ENCODE peak calls at places on chromosomes 1 and 21, in four cellular contexts. R is SK-N-MC, M is mammary epithelial cell, S is lower lobe of right lung. C is an unnamed sample.

GRCh38 chr1:153617677-153618076 is 1.6 kb upstream of the S100A14 start:
- DNase-seq in R (no peak), S (no peak), M (peak; percentile 71), C (no peak)

GRCh38 chr1:226814751-226815496 is 55.5 kb upstream of the PSEN2 start:
- DNase-seq in M (peak; percentile 89), S (peak; percentile 82), R (no peak), C (peak; percentile 43)

GRCh38 chr1:95723346-95723745 is 489.3 kb downstream of the RWDD3 start:
- DNase-seq in M (peak; percentile 95), R (no peak), S (no peak), C (peak; percentile 77)

GRCh38 chr21:42375141-42375905 is 9.0 kb upstream of the TFF1 start:
- DNase-seq in R (no peak), M (no peak), S (peak; percentile 32), C (no peak)

GRCh38 chr1:181324797-181325616 is 158.3 kb upstream of the CACNA1E start:
- DNase-seq in S (no peak), M (peak; percentile 69), R (no peak), C (peak; percentile 48)

GRCh38 chr1:22976461-22977243 is 4.0 kb upstream of the LACTBL1 start:
- DNase-seq in M (peak; percentile 79), R (peak; percentile 42), S (peak; percentile 59), C (no peak)

GRCh38 chr1:170929835-170930554 is 5.3 kb upstream of the MROH9 start:
- DNase-seq in R (peak; percentile 28), M (peak; percentile 54), S (no peak), C (no peak)

GRCh38 chr1:202122639-202123335 is at the start of gene GPR37L1:
- DNase-seq in R (no peak), M (no peak), S (peak; percentile 76), C (no peak)

GRCh38 chr1:228669401-228669695 is 65.9 kb upstream of the RHOU start:
- DNase-seq in S (no peak), M (no peak), R (no peak), C (no peak)

GRCh38 chr1:228666686-228667085 is 68.6 kb upstream of the RHOU start:
- DNase-seq in S (no peak), R (no peak), M (no peak), C (no peak)

GRCh38 chr1:228668553-228669400 is 66.5 kb upstream of the RHOU start:
- DNase-seq in S (no peak), R (no peak), M (no peak), C (no peak)

GRCh38 chr1:228664399-228664914 is 70.8 kb upstream of the RHOU start:
- DNase-seq in R (peak; percentile 48), M (peak; percentile 48), S (peak; percentile 62), C (no peak)

GRCh38 chr1:228667224-228667623 is 68.1 kb upstream of the RHOU start:
- DNase-seq in M (no peak), S (no peak), R (no peak), C (no peak)
- H3K27ac ChIP-seq in M (no peak overlapping the region), S (no peak overlapping the region), R (no peak overlapping the region), C (no peak overlapping the region)

DNA sequence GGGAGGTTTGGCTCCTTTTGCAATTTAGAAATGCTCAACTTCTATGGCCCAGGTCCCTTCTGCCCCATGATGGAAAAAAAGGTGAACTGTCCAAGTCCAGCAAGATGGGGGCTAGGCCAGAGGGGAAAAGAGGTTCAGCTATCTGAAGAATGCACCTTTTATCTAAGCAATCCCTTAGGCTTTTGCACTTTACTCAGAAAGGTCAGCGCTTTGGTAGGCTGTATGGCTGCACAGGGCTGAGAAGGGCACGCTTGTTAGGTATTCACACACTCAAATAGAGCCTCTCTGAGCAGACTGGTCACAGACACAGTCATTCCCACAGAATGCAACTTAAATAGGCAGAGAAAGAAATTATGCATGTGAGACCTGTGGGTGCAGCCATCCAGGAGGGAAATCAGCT is 31.0 kb downstream of the KANK4 start:
- DNase-seq in M (no peak), S (no peak), R (no peak), C (no peak)
- H3K27ac ChIP-seq in M (no peak overlapping the region), S (no peak overlapping the region), R (no peak overlapping the region), C (no peak overlapping the region)

GRCh38 chr1:29331309-29331708 is 95.0 kb downstream of the PTPRU start:
- DNase-seq in S (no peak), M (no peak), R (no peak), C (no peak)
- H3K27ac ChIP-seq in S (no peak overlapping the region), M (no peak overlapping the region), R (no peak overlapping the region), C (no peak overlapping the region)

DNA sequence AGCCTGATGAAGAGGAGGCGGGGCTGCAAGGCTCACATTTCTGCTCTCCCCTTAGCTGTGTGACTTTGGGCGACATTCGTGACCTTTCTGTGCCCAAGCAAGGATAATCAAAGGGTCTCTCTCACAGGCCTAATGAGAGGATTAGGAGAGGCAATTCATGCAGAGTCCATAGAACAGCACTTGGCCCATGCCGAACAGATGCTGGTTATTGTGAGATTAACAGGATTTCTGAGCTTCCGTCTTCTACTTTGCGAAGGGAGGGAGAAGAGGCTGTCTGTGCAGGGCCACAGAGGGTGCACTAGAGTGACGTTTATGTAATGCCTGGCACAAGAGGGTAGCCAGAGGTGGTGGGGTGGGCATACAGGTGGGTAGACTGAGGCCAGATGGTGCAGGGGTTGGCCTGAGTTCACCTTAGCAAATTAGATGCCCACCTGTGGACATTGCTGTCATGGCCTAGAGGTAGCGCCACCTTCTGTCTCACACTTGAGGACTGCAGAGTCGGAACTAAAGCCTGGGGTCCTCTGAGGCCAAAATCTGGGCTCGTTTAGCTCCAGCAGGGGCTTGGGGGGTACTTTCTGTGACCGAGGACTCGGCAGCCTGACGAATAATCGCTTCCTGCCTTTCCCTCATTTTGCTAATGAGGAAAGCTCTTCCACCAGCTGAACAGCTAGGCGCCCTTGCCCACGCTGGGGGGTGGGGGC is 18.6 kb downstream of the ACTL8 start:
- DNase-seq in M (no peak), S (no peak), R (no peak), C (no peak)
- H3K27ac ChIP-seq in M (no peak overlapping the region), S (no peak overlapping the region), R (no peak overlapping the region), C (no peak overlapping the region)

GRCh38 chr1:203323587-203323986 is 18.3 kb downstream of the BTG2 start:
- DNase-seq in M (no peak), S (peak; percentile 64), R (no peak), C (no peak)

GRCh38 chr1:203324103-203325003 is 19.0 kb downstream of the BTG2 start:
- DNase-seq in S (peak; percentile 57), R (no peak), M (no peak), C (no peak)

GRCh38 chr1:203326830-203327683 is 21.7 kb downstream of the BTG2 start:
- DNase-seq in S (peak; percentile 97), R (no peak), M (peak; percentile 89), C (no peak)

GRCh38 chr1:203325418-203326091 is 20.2 kb downstream of the BTG2 start:
- DNase-seq in R (no peak), S (peak; percentile 74), M (no peak), C (no peak)

DNA sequence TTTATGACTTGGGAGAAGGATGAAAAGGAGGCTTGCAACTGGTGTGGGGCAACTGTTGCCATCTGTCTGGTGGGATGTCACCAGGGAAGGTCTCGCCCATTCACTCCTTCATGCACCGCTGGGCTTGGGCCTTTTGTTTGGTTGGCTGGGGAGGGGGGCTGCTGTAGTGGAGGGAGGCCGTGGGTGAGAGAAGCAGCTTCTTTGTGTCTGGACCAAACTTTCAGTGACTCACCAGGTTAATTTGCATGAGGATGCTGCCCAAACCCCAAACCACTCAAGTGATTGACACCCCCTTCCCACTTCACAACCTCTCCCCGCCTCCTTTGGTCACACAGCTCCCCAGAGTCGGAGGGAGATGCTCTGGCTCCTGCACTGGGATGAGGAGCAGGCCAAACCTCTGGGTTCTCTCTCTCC is 19.7 kb downstream of the BTG2 start:
- DNase-seq in R (no peak), M (no peak), S (no peak), C (no peak)
- H3K27ac ChIP-seq in R (no peak overlapping the region), M (no peak overlapping the region), S (peak overlapping the region; percentile 97), C (no peak overlapping the region)

DNA sequence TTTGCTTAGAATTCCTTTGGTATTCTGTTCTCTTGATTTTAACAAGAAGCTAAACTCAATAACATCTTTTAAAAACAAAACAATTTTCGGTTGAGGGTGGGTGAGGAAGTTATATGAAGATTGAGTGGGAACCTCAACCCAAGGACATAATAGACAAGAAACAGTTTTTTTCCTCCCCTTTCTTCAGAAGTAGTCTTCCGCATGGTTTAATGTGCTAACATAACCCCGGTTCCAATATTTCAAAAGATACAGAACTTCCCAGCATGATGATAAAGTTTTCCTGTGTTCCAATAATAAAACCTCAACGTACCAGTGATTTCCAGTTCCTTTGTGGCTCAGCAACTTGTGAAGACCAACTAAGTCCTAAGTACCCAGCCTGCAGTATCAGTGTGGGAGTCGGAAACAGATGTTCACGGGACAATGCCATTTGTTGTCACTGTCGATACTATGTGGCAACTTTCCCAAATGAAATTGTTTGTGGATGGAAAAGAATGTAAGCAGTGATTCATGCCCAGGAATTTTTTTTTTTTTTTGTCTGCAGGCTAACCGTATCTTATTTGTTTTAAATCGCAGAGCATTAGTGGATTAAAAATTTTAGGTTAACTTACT is 48.5 kb downstream of the NR5A2 start:
- DNase-seq in R (no peak), S (no peak), M (peak; percentile 49), C (peak; percentile 37)
- H3K27ac ChIP-seq in R (peak overlapping the region; percentile 56), S (peak overlapping the region; percentile 27), M (no peak overlapping the region), C (no peak overlapping the region)

DNA sequence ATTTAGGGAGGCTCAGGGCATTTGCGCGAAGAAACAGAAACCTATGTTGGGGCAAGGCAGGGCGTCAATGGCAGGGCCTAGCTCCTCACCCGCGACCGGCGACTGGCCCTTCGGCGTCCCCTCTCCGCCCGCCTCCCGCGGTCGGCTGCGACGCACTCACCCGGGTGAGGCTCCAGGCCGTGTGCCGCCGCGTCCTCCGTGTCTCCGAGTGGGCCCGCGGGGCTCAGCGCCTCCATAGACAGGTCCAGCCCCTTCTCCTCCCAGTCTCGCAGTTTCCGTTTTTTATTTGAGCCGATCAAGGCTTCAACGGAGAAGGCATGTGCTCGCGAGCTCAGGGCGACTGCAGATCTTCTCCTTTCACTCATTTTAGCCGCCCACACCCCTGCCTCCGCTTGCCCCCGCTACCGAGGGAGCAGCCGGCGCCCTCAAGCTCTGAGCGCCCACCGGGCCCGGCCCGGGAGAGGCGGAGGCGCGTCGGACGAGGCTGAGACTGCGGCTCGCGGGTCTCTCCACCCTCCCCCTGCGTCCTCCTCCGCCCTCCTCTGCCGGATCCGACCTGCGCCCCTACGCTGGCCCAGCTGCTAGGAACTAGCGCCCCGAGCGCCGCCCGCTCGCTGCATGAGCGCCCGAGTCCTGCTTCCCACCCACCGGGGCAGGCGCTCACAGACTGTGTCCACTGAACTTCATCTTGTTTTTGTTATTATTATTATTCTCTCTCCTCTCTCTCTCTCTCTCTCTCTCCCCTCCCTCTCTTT is 535 bp downstream of the TBX15 start:
- DNase-seq in S (no peak), M (no peak), R (no peak), C (no peak)
- H3K27ac ChIP-seq in S (no peak overlapping the region), M (no peak overlapping the region), R (no peak overlapping the region), C (no peak overlapping the region)